ENCODE peak calls at places on chromosomes 11 and 22, in seven cellular contexts. F is tibial nerve; H is mammary epithelial cell; N is fibroblast of mammary gland; B is fibroblast of pulmonary artery; L is CD4-positive, alpha-beta memory T cell; Y is CD8-positive, alpha-beta T cell. P is an unnamed sample.

GRCh38 chr11:22787055-22787454 is 42.5 kb downstream of the SVIP start:
- DNase-seq in B (peak; percentile 22), N (no peak), L (no peak), Y (no peak), H (no peak), F (no peak), P (no peak)

GRCh38 chr11:72069200-72069599 is 11.1 kb downstream of the NUMA1 start:
- DNase-seq in B (no peak), N (peak; percentile 38), F (no peak), H (no peak), L (no peak), Y (no peak), P (no peak)

GRCh38 chr11:71472941-71473792 is 20.2 kb downstream of the NADSYN1 start:
- DNase-seq in H (no peak), F (no peak), Y (no peak), L (no peak), N (no peak), B (no peak), P (no peak)

GRCh38 chr11:59767212-59767611 is 12.0 kb downstream of the STX3 start:
- DNase-seq in Y (peak; percentile 19), L (peak; percentile 64), N (no peak), H (no peak), B (no peak), F (no peak), P (no peak)

GRCh38 chr11:78212586-78213371 is 24.1 kb downstream of the USP35 start:
- DNase-seq in N (peak; percentile 57), H (no peak), Y (no peak), L (no peak), F (no peak), B (peak; percentile 31), P (no peak)

GRCh38 chr11:2810401-2811205 is 75.0 kb downstream of the CDKN1C start:
- DNase-seq in N (no peak), L (no peak), B (no peak), Y (no peak), H (no peak), F (peak; percentile 1), P (peak; percentile 32)

GRCh38 chr11:76212086-76213035 is 6.1 kb upstream of the WNT11 start:
- DNase-seq in L (no peak), N (no peak), H (no peak), B (no peak), Y (no peak), F (no peak), P (no peak)

GRCh38 chr11:72079776-72080325 is 491 bp downstream of the NUMA1 start:
- DNase-seq in F (no peak), Y (peak; percentile 22), N (no peak), B (no peak), H (peak; percentile 24), L (peak; percentile 53), P (no peak)

GRCh38 chr11:104390696-104391095 is 226.7 kb upstream of the PDGFD start:
- DNase-seq in H (no peak), L (no peak), B (peak; percentile 9), N (no peak), F (no peak), Y (no peak), P (no peak)

GRCh38 chr11:45560153-45560934 is 105.1 kb downstream of the CHST1 start:
- DNase-seq in L (no peak), N (peak; percentile 24), Y (no peak), F (no peak), H (no peak), B (peak; percentile 56), P (no peak)

GRCh38 chr11:102603091-102603490 is 22.0 kb downstream of the MMP20 start:
- DNase-seq in B (peak; percentile 75), N (peak; percentile 22), F (no peak), L (no peak), Y (no peak), H (peak; percentile 98), P (no peak)

GRCh38 chr11:8650401-8650990 is 32.0 kb downstream of the TRIM66 start:
- DNase-seq in H (no peak), F (no peak), Y (no peak), L (no peak), B (peak; percentile 52), N (peak; percentile 90), P (no peak)

DNA sequence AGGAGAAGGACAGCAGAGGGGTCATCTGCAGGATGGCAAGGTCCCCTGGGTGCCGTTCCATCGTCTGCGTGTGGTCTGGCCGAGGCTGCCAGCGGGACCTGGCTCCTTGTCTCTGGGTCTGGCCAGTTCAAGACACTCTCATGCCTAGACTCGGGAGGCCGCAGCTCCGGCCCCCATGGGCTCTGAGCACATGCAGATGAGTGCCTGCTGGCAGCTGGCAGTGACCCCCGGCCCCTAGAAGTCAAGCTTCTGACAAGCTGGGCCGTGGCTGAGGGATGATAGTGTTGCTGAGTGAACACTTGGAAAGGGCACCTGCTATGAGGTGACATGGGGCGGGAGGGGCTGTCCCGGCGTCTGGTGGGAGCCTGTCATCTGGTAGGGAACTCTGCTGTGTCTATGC is 1180.6 kb downstream of the BRD1 start:
- DNase-seq in L (no peak), F (no peak), N (no peak), Y (no peak), H (no peak), B (no peak), P (no peak)
- H3K4me3 ChIP-seq in L (no peak overlapping the region), F (no peak overlapping the region), N (no peak overlapping the region), Y (no peak overlapping the region), H (no peak overlapping the region), B (no peak overlapping the region), P (no peak overlapping the region)

GRCh38 chr22:31952094-31952401 is 7.7 kb downstream of the YWHAH start:
- DNase-seq in F (no peak), N (no peak), B (no peak), Y (no peak), L (no peak), H (no peak), P (no peak)

GRCh38 chr22:31951201-31952093 is 7.1 kb downstream of the YWHAH start:
- DNase-seq in H (no peak), Y (no peak), N (no peak), L (no peak), F (no peak), B (no peak), P (no peak)

GRCh38 chr22:31948002-31948401 is 3.7 kb downstream of the YWHAH start:
- DNase-seq in H (no peak), Y (no peak), L (no peak), N (no peak), B (no peak), F (no peak), P (no peak)

GRCh38 chr22:31952459-31952858 is 8.1 kb downstream of the YWHAH start:
- DNase-seq in B (peak; percentile 86), Y (no peak), N (peak; percentile 92), F (no peak), L (no peak), H (peak; percentile 79), P (no peak)

GRCh38 chr22:31950226-31950625 is 5.9 kb downstream of the YWHAH start:
- DNase-seq in L (no peak), B (no peak), Y (no peak), N (peak; percentile 42), F (no peak), H (no peak), P (no peak)
- H3K4me3 ChIP-seq in L (no peak overlapping the region), B (no peak overlapping the region), Y (no peak overlapping the region), N (no peak overlapping the region), F (no peak overlapping the region), H (no peak overlapping the region), P (no peak overlapping the region)

GRCh38 chr22:41836551-41836950 is 3.6 kb downstream of the SREBF2 start:
- DNase-seq in Y (no peak), N (no peak), H (no peak), L (no peak), B (no peak), F (no peak), P (no peak)
- H3K4me3 ChIP-seq in Y (no peak overlapping the region), N (no peak overlapping the region), H (no peak overlapping the region), L (no peak overlapping the region), B (no peak overlapping the region), F (no peak overlapping the region), P (no peak overlapping the region)

DNA sequence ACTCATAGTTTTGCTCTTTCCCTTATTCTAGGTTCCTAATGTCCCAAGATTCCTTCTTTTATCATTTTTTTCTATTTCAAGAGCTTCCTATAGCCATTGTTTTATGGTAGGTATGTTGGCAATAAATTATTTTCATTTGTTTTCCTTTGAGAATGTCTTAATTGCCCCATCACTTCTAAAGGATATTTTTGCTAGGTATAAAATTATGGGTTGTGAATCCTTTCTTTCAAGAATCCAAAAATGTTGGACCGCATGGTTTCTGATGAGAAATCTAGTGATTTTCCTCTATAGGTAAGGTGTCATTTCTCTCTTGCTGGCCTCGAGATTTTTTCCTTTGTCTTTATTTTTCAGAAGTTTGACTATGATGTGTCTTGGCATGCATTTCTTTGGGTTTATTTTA is 22.3 kb downstream of the RTL6 start:
- DNase-seq in B (no peak), F (no peak), L (no peak), Y (no peak), H (no peak), N (no peak), P (no peak)
- H3K4me3 ChIP-seq in B (no peak overlapping the region), F (no peak overlapping the region), L (no peak overlapping the region), Y (no peak overlapping the region), H (no peak overlapping the region), N (no peak overlapping the region), P (no peak overlapping the region)

GRCh38 chr11:124884869-124885479 is 12.7 kb downstream of the ROBO4 start:
- DNase-seq in L (no peak), H (no peak), Y (no peak), N (no peak), B (no peak), F (no peak), P (no peak)
- H3K4me3 ChIP-seq in L (no peak overlapping the region), H (no peak overlapping the region), Y (no peak overlapping the region), N (no peak overlapping the region), B (no peak overlapping the region), F (no peak overlapping the region), P (no peak overlapping the region)

DNA sequence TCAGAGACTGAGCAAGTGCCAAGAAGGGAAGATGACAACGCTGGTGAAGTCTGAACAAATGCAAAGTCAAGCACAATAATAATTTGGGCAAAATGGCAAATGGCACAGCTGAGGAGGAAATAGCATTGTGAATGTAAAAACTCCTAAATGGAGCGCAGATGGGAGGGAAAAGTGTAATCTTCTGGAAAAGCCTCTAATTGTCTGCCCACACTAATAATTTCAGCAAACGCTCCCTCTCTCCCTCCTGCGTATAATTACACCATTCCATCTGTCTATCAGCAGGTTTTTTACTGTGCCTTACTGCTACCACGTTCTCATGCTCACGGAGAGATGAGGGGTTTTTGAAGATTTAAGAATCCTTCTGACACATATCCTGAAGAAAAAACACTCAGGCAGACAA is 302.6 kb downstream of the KIRREL3 start:
- DNase-seq in H (no peak), L (no peak), B (no peak), Y (no peak), F (no peak), N (no peak), P (no peak)
- H3K4me3 ChIP-seq in H (no peak overlapping the region), L (no peak overlapping the region), B (no peak overlapping the region), Y (no peak overlapping the region), F (no peak overlapping the region), N (no peak overlapping the region), P (no peak overlapping the region)

DNA sequence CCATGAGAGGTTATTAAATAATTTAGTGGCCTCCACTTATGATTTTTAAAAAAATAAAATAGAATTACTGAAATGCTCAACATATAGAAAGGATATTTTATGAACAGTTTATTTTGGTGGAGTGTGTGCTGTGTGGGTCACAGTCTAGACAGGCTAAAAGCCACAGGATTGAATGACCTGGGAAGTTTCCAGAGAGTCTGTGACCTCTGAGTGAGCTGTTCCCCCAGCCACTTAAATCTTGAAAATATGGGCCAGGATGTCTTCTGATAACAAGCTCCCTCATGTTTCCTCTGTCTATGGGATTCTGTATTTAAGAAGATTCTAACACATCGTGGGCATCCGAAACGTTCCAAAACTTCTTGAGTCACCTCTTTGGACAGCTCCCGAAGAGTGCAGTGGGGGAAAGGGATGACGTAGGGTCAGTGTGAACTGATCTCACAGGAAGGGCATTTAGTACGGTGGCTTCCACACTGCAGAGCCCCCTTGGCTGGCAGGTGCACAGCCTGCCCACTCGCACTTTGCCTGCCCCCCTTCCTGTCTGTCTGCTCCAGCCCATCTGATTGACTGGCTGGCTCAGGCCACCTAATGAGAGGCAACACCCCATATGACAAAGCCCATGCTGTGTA is 97.3 kb downstream of the NTM start:
- DNase-seq in H (no peak), Y (no peak), N (no peak), B (no peak), F (no peak), L (no peak), P (no peak)
- H3K4me3 ChIP-seq in H (no peak overlapping the region), Y (no peak overlapping the region), N (no peak overlapping the region), B (no peak overlapping the region), F (no peak overlapping the region), L (no peak overlapping the region), P (no peak overlapping the region)